ENCODE peak calls at places on chromosomes 5 and 9, in four cellular contexts. W is mesenchymal stem cell, H is IMR-90, O is neuronal stem cell. Z is an unnamed sample.

GRCh38 chr5:10333154-10334006 is 20.1 kb upstream of the MARCHF6 start:
- DNase-seq in W (peak; percentile 43), H (peak; percentile 26), O (no peak), Z (peak; percentile 14)

GRCh38 chr5:119439140-119439625 is 13.1 kb upstream of the HSD17B4 start:
- DNase-seq in W (no peak), H (no peak), O (no peak), Z (no peak)

GRCh38 chr9:25716220-25716872 is 38.1 kb upstream of the TUSC1 start:
- DNase-seq in W (peak; percentile 73), H (peak; percentile 74), O (peak; percentile 37), Z (peak; percentile 81)

GRCh38 chr5:171630047-171630669 is 155.5 kb upstream of the SMIM23 start:
- DNase-seq in W (peak; percentile 55), H (peak; percentile 52), O (peak; percentile 63), Z (peak; percentile 11)

GRCh38 chr5:50888754-50889153 is 222.3 kb downstream of the PARP8 start:
- DNase-seq in W (no peak), H (no peak), O (no peak), Z (no peak)

GRCh38 chr9:135504262-135505229 is 4.1 kb downstream of the MRPS2 start:
- DNase-seq in W (peak; percentile 67), H (peak; percentile 52), O (peak; percentile 45), Z (peak; percentile 20)

GRCh38 chr5:135324897-135325650 is 74.0 kb downstream of the MACROH2A1 start:
- DNase-seq in W (no peak), H (no peak), O (no peak), Z (peak; percentile 84)

GRCh38 chr9:7067169-7067568 is 309.4 kb downstream of the KDM4C start:
- DNase-seq in W (no peak), H (no peak), O (no peak), Z (no peak)

GRCh38 chr5:120803282-120803681 is 339.2 kb downstream of the PRR16 start:
- DNase-seq in W (peak; percentile 30), H (peak; percentile 54), O (no peak), Z (no peak)

GRCh38 chr5:177431317-177432142 is 5.1 kb downstream of the GRK6 start:
- DNase-seq in W (no peak), H (no peak), O (no peak), Z (no peak)

GRCh38 chr5:154190652-154191304 is at the start of gene GALNT10:
- DNase-seq in W (peak; percentile 68), H (peak; percentile 66), O (peak; percentile 54), Z (peak; percentile 48)

GRCh38 chr5:116361171-116361967 is 213.3 kb downstream of the SEMA6A start:
- DNase-seq in W (peak; percentile 46), H (no peak), O (peak; percentile 58), Z (no peak)

GRCh38 chr5:1052641-1053390 is 44.2 kb downstream of the NKD2 start:
- DNase-seq in W (no peak), H (no peak), O (no peak), Z (no peak)

GRCh38 chr5:89855417-89855816 is 554.1 kb downstream of the CETN3 start:
- DNase-seq in W (no peak), H (no peak), O (no peak), Z (no peak)

GRCh38 chr5:139241139-139241538 is 43.0 kb upstream of the SIL1 start:
- DNase-seq in W (no peak), H (no peak), O (no peak), Z (no peak)

GRCh38 chr5:41418220-41419031 is 92.0 kb downstream of the PLCXD3 start:
- DNase-seq in W (no peak), H (peak; percentile 72), O (no peak), Z (no peak)

GRCh38 chr9:5787759-5788329 is 45.1 kb downstream of the ERMP1 start:
- DNase-seq in W (peak; percentile 35), H (no peak), O (no peak), Z (no peak)

GRCh38 chr5:167998148-167998767 is 293.2 kb upstream of the WWC1 start:
- DNase-seq in W (no peak), H (peak; percentile 6), O (no peak), Z (no peak)

GRCh38 chr9:119273984-119274665 is 95.1 kb downstream of the BRINP1 start:
- DNase-seq in W (no peak), H (no peak), O (no peak), Z (no peak)

GRCh38 chr9:137320555-137321384 is 18.7 kb upstream of the NRARP start:
- DNase-seq in W (no peak), H (no peak), O (no peak), Z (no peak)
- H3K23ac ChIP-seq in W (no peak overlapping the region), H (no peak overlapping the region), O (peak overlapping the region; percentile 60), Z (no peak overlapping the region)

DNA sequence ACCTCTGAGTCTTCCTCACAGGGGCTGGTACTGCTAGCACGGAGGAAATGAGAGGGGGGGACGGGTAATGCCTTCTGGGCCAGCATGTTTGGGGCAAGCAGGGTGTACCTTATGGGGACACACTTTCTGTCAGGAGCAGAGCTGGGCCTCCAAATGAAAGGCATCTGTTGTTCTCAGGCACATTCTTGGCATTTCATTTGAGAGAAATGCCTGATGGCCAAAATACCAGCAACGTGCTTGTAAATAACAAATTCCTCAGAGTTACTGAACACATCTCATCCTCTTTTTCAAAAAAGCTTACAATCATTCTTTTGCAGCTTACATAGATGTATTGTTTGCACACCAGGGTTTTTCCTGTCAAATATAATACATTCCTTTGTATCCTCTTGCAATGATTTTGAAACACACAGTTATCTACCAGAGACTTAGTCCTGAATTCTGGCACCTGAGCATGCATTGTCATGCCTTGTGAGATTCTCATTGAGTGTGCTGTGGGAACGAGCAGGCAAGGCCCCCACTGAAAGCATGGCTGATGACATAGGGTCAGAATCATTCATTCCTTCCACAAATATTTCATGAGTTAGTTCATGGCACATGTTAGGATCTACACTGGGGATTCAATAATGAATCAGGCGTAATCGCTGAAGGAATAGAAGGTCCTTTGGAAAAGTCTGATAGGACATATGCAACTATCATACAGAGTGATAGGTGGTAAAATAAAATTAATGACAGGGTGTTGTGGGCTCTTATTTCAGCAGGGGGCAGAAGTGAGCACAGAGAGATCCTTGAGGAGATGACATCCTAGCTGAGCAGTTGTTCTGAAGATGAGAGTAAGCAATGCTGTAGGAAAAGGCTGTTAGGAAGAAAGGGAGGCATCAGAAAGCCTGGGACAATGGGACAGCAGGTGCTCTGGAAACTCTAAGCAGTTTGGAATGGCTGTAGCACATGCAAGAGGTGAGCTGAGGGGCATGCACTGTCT is 260.9 kb upstream of the TUT7 start:
- DNase-seq in W (no peak), H (peak; percentile 70), O (no peak), Z (peak; percentile 85)
- H3K23ac ChIP-seq in W (no peak overlapping the region), H (peak overlapping the region; percentile 10), O (no peak overlapping the region), Z (no peak overlapping the region)

DNA sequence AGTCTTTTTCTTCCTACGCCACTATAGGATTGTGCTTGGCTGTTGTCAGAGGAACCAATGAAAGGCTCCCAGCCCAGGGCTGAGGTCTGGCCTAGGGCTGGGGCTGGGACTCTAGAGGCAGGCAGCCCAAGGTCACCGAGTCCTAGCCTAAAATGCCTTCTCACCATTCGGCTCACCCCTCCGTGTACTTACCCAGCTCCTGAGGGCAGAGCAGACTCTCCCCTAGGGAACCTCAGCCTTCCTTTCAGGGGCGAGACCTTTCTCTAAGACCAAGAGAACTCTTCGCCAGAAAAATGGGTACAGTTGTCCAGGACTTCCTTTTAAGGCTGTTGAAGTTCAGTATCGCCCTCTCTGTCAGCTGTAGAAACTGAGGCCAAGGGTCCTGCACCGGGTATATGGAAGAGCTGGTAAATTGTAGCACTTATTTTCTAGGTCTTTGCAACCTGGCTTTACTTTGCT is 1.7 kb upstream of the SPRY4 start:
- DNase-seq in W (no peak), H (no peak), O (no peak), Z (no peak)
- H3K23ac ChIP-seq in W (no peak overlapping the region), H (peak overlapping the region; percentile 97), O (no peak overlapping the region), Z (no peak overlapping the region)

GRCh38 chr5:146562461-146562860 is 46.5 kb upstream of the GPR151 start:
- DNase-seq in W (no peak), H (no peak), O (no peak), Z (peak; percentile 90)
- H3K23ac ChIP-seq in W (no peak overlapping the region), H (no peak overlapping the region), O (no peak overlapping the region), Z (no peak overlapping the region)

GRCh38 chr5:160357861-160358411 is 12.5 kb downstream of the C1QTNF2 start:
- DNase-seq in W (no peak), H (no peak), O (no peak), Z (no peak)
- H3K23ac ChIP-seq in W (no peak overlapping the region), H (peak overlapping the region; percentile 24), O (no peak overlapping the region), Z (no peak overlapping the region)

GRCh38 chr9:73202992-73203391 is 51.3 kb downstream of the ANXA1 start:
- DNase-seq in W (no peak), H (no peak), O (no peak), Z (no peak)
- H3K23ac ChIP-seq in W (no peak overlapping the region), H (no peak overlapping the region), O (no peak overlapping the region), Z (no peak overlapping the region)

GRCh38 chr9:129497064-129497836 is 123.7 kb downstream of the C9orf50 start:
- DNase-seq in W (peak; percentile 54), H (no peak), O (no peak), Z (peak; percentile 31)
- H3K23ac ChIP-seq in W (peak overlapping the region; percentile 63), H (peak overlapping the region; percentile 99), O (no peak overlapping the region), Z (no peak overlapping the region)

GRCh38 chr5:178526796-178527457 is 63.3 kb downstream of the COL23A1 start:
- DNase-seq in W (no peak), H (no peak), O (no peak), Z (no peak)

GRCh38 chr5:178527458-178528307 is 62.5 kb downstream of the COL23A1 start:
- DNase-seq in W (no peak), H (no peak), O (no peak), Z (no peak)

GRCh38 chr5:178530526-178530925 is 59.7 kb downstream of the COL23A1 start:
- DNase-seq in W (no peak), H (no peak), O (no peak), Z (peak; percentile 77)

GRCh38 chr5:178531786-178532185 is 58.4 kb downstream of the COL23A1 start:
- DNase-seq in W (no peak), H (no peak), O (no peak), Z (no peak)

DNA sequence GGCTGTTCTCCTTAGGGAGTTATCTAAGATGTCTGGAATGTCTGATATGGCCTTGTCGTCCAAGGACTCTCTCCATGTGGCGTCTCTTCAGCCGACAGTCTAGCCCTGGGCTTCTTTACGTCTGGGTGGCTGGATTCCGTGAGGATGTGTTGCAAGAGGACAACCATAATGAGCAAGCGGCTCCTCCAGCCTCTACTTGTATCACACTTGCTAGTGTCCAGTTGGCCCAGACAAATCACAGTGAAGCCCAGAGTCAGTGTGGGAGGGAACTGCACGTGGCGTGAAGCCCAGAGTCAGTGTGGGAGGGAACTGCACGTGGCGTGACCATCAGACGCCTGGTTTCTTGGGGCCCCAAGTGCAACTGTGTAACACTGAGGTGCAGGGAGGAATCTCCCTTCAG is 61.1 kb downstream of the COL23A1 start:
- DNase-seq in W (no peak), H (no peak), O (no peak), Z (peak; percentile 97)
- H3K23ac ChIP-seq in W (no peak overlapping the region), H (no peak overlapping the region), O (no peak overlapping the region), Z (no peak overlapping the region)

GRCh38 chr9:89436326-89436725 is 61.6 kb downstream of the SEMA4D start:
- DNase-seq in W (no peak), H (no peak), O (no peak), Z (no peak)
- H3K23ac ChIP-seq in W (no peak overlapping the region), H (no peak overlapping the region), O (no peak overlapping the region), Z (no peak overlapping the region)

Z was measured in trophoblast cell.